ENCODE peak calls at places on chromosomes 13 and 19, in five cellular contexts. One of them, this sample, is unnamed.

GRCh38 chr13:73715114-73715909 is 418.9 kb downstream of the KLF12 start:
- DNase-seq in PC-9: no peak
- DNase-seq in IMR-90: no peak
- DNase-seq in A673: no peak
- DNase-seq in fibroblast of pulmonary artery: no peak
- DNase-seq in this sample: no peak

GRCh38 chr13:42610623-42611022 is 36.7 kb downstream of the TNFSF11 start:
- DNase-seq in A673: no peak
- DNase-seq in PC-9: no peak
- DNase-seq in fibroblast of pulmonary artery: no peak
- DNase-seq in IMR-90: no peak
- DNase-seq in this sample: no peak

GRCh38 chr13:96771501-96772367 is 222.5 kb downstream of the OXGR1 start:
- DNase-seq in fibroblast of pulmonary artery: no peak
- DNase-seq in PC-9: no peak
- DNase-seq in A673: no peak
- DNase-seq in IMR-90: no peak
- DNase-seq in this sample: no peak

GRCh38 chr19:11549386-11549953 is 9.6 kb downstream of the ELOF1 start:
- DNase-seq in IMR-90: no peak
- DNase-seq in fibroblast of pulmonary artery: no peak
- DNase-seq in A673: no peak
- DNase-seq in PC-9: no peak
- DNase-seq in this sample: no peak

GRCh38 chr13:26656919-26657318 is 99.4 kb downstream of the WASF3 start:
- DNase-seq in PC-9: no peak
- DNase-seq in IMR-90: peak
- DNase-seq in A673: peak
- DNase-seq in fibroblast of pulmonary artery: peak
- DNase-seq in this sample: no peak

GRCh38 chr19:42515241-42515832 is 12.9 kb downstream of the CEACAM1 start:
- DNase-seq in PC-9: no peak
- DNase-seq in fibroblast of pulmonary artery: no peak
- DNase-seq in IMR-90: no peak
- DNase-seq in A673: no peak
- DNase-seq in this sample: no peak

GRCh38 chr13:98299243-98299953 is 122.3 kb upstream of the RNF113B start:
- DNase-seq in fibroblast of pulmonary artery: no peak
- DNase-seq in IMR-90: peak
- DNase-seq in PC-9: no peak
- DNase-seq in A673: no peak
- DNase-seq in this sample: no peak

GRCh38 chr19:28553005-28553404 is 659.9 kb downstream of the UQCRFS1 start:
- DNase-seq in fibroblast of pulmonary artery: no peak
- DNase-seq in IMR-90: no peak
- DNase-seq in A673: no peak
- DNase-seq in PC-9: no peak
- DNase-seq in this sample: no peak

GRCh38 chr13:102638741-102639140 is 42.0 kb downstream of the TPP2 start:
- DNase-seq in A673: no peak
- DNase-seq in PC-9: no peak
- DNase-seq in IMR-90: no peak
- DNase-seq in fibroblast of pulmonary artery: no peak
- DNase-seq in this sample: no peak

GRCh38 chr19:48330012-48330681 is 4.8 kb downstream of the EMP3 start:
- DNase-seq in PC-9: no peak
- DNase-seq in A673: no peak
- DNase-seq in IMR-90: no peak
- DNase-seq in fibroblast of pulmonary artery: no peak
- DNase-seq in this sample: no peak

GRCh38 chr19:58261968-58262921 is 16.5 kb upstream of the ZNF8 start:
- DNase-seq in A673: no peak
- DNase-seq in fibroblast of pulmonary artery: peak
- DNase-seq in PC-9: peak
- DNase-seq in IMR-90: no peak
- DNase-seq in this sample: no peak

GRCh38 chr19:8459520-8460260 is 14.9 kb downstream of the HNRNPM start:
- DNase-seq in A673: no peak
- DNase-seq in fibroblast of pulmonary artery: peak
- DNase-seq in PC-9: peak
- DNase-seq in IMR-90: peak
- DNase-seq in this sample: no peak

GRCh38 chr13:28680541-28680940 is 21.6 kb downstream of the POMP start:
- DNase-seq in fibroblast of pulmonary artery: no peak
- DNase-seq in IMR-90: no peak
- DNase-seq in PC-9: no peak
- DNase-seq in A673: no peak
- DNase-seq in this sample: no peak

GRCh38 chr19:10419646-10420443 is 493 bp upstream of the PDE4A start:
- DNase-seq in IMR-90: peak
- DNase-seq in PC-9: no peak
- DNase-seq in fibroblast of pulmonary artery: peak
- DNase-seq in A673: peak
- DNase-seq in this sample: peak

GRCh38 chr19:2164020-2164988 is 571 bp downstream of the DOT1L start:
- DNase-seq in fibroblast of pulmonary artery: no peak
- DNase-seq in IMR-90: no peak
- DNase-seq in PC-9: no peak
- DNase-seq in A673: peak
- DNase-seq in this sample: no peak

GRCh38 chr13:41383400-41383799 is 72.3 kb downstream of the NAA16 start:
- DNase-seq in A673: no peak
- DNase-seq in IMR-90: peak
- DNase-seq in PC-9: no peak
- DNase-seq in fibroblast of pulmonary artery: peak
- DNase-seq in this sample: no peak

GRCh38 chr19:43501661-43502418 is 2.7 kb downstream of the PHLDB3 start:
- DNase-seq in A673: no peak
- DNase-seq in IMR-90: no peak
- DNase-seq in PC-9: no peak
- DNase-seq in fibroblast of pulmonary artery: no peak
- DNase-seq in this sample: no peak

GRCh38 chr19:54654447-54655321 is 8.1 kb upstream of the LILRB4 start:
- DNase-seq in PC-9: no peak
- DNase-seq in IMR-90: no peak
- DNase-seq in fibroblast of pulmonary artery: no peak
- DNase-seq in A673: peak
- DNase-seq in this sample: no peak

GRCh38 chr19:5691205-5691929 is 1.3 kb downstream of the RPL36 start:
- DNase-seq in A673: peak
- DNase-seq in fibroblast of pulmonary artery: peak
- DNase-seq in IMR-90: peak
- DNase-seq in PC-9: no peak
- DNase-seq in this sample: no peak

GRCh38 chr19:16868423-16869130 is 20.2 kb upstream of the F2RL3 start:
- DNase-seq in fibroblast of pulmonary artery: no peak
- DNase-seq in IMR-90: no peak
- DNase-seq in A673: no peak
- DNase-seq in PC-9: no peak
- DNase-seq in this sample: no peak

GRCh38 chr13:39417131-39417530 is 185.9 kb downstream of the LHFPL6 start:
- DNase-seq in PC-9: no peak
- DNase-seq in IMR-90: no peak
- DNase-seq in fibroblast of pulmonary artery: peak
- DNase-seq in A673: peak
- DNase-seq in this sample: no peak

GRCh38 chr13:73514208-73514607 is 455.4 kb downstream of the KLF5 start:
- DNase-seq in A673: no peak
- DNase-seq in IMR-90: no peak
- DNase-seq in PC-9: no peak
- DNase-seq in fibroblast of pulmonary artery: no peak
- DNase-seq in this sample: no peak

GRCh38 chr19:49956113-49956491 is 4.9 kb downstream of the SIGLEC11 start:
- DNase-seq in A673: no peak
- DNase-seq in PC-9: no peak
- DNase-seq in IMR-90: no peak
- DNase-seq in fibroblast of pulmonary artery: no peak
- DNase-seq in this sample: no peak

GRCh38 chr13:81686877-81687276 is 1346.0 kb upstream of the SPRY2 start:
- DNase-seq in fibroblast of pulmonary artery: peak
- DNase-seq in IMR-90: no peak
- DNase-seq in PC-9: no peak
- DNase-seq in A673: peak
- DNase-seq in this sample: peak

GRCh38 chr13:54611400-54611799 is 1582.8 kb downstream of the OLFM4 start:
- DNase-seq in PC-9: no peak
- DNase-seq in A673: no peak
- DNase-seq in IMR-90: no peak
- DNase-seq in fibroblast of pulmonary artery: no peak
- DNase-seq in this sample: no peak

GRCh38 chr19:10270180-10270615 is 722 bp upstream of the ICAM1 start:
- DNase-seq in PC-9: no peak
- DNase-seq in IMR-90: no peak
- DNase-seq in fibroblast of pulmonary artery: peak
- DNase-seq in A673: no peak
- DNase-seq in this sample: no peak

GRCh38 chr19:1250374-1251232 is 2.2 kb downstream of the MIDN start:
- DNase-seq in fibroblast of pulmonary artery: peak
- DNase-seq in A673: peak
- DNase-seq in PC-9: no peak
- DNase-seq in IMR-90: peak
- DNase-seq in this sample: no peak

GRCh38 chr19:17183858-17184271 is 31.3 kb upstream of the USE1 start:
- DNase-seq in IMR-90: no peak
- DNase-seq in A673: no peak
- DNase-seq in PC-9: no peak
- DNase-seq in fibroblast of pulmonary artery: no peak
- DNase-seq in this sample: no peak

GRCh38 chr19:33745297-33745696 is 51.4 kb upstream of the KCTD15 start:
- DNase-seq in A673: no peak
- DNase-seq in fibroblast of pulmonary artery: no peak
- DNase-seq in PC-9: no peak
- DNase-seq in IMR-90: no peak
- DNase-seq in this sample: no peak

GRCh38 chr13:93147946-93148345 is 78.7 kb upstream of the GPC6 start:
- DNase-seq in fibroblast of pulmonary artery: no peak
- DNase-seq in PC-9: no peak
- DNase-seq in IMR-90: no peak
- DNase-seq in A673: no peak
- DNase-seq in this sample: no peak

GRCh38 chr19:46614114-46614701 is 10.7 kb downstream of the PTGIR start:
- DNase-seq in A673: peak
- DNase-seq in IMR-90: peak
- DNase-seq in PC-9: peak
- DNase-seq in fibroblast of pulmonary artery: peak
- DNase-seq in this sample: peak

GRCh38 chr19:17112700-17113099 is 37.1 kb downstream of the MYO9B start:
- DNase-seq in fibroblast of pulmonary artery: no peak
- DNase-seq in A673: no peak
- DNase-seq in IMR-90: no peak
- DNase-seq in PC-9: no peak
- DNase-seq in this sample: no peak

GRCh38 chr19:15195987-15196682 is 4.7 kb downstream of the NOTCH3 start:
- DNase-seq in IMR-90: no peak
- DNase-seq in PC-9: peak
- DNase-seq in A673: no peak
- DNase-seq in fibroblast of pulmonary artery: no peak
- DNase-seq in this sample: no peak

GRCh38 chr19:4350726-4351125 is 7.4 kb downstream of the MPND start:
- DNase-seq in IMR-90: no peak
- DNase-seq in PC-9: no peak
- DNase-seq in fibroblast of pulmonary artery: no peak
- DNase-seq in A673: no peak
- DNase-seq in this sample: no peak

GRCh38 chr19:37719111-37719926 is at the start of gene ZNF607:
- DNase-seq in fibroblast of pulmonary artery: peak
- DNase-seq in IMR-90: peak
- DNase-seq in PC-9: peak
- DNase-seq in A673: peak
- DNase-seq in this sample: peak

GRCh38 chr19:37719927-37720265 is 335 bp upstream of the ZNF607 start:
- DNase-seq in A673: no peak
- DNase-seq in fibroblast of pulmonary artery: no peak
- DNase-seq in PC-9: no peak
- DNase-seq in IMR-90: no peak
- DNase-seq in this sample: no peak

GRCh38 chr19:37716140-37716539 is 3.4 kb downstream of the ZNF607 start:
- DNase-seq in fibroblast of pulmonary artery: no peak
- DNase-seq in IMR-90: no peak
- DNase-seq in A673: no peak
- DNase-seq in PC-9: no peak
- DNase-seq in this sample: no peak

GRCh38 chr19:37718357-37718756 is 1.2 kb downstream of the ZNF607 start:
- DNase-seq in IMR-90: no peak
- DNase-seq in A673: no peak
- DNase-seq in PC-9: no peak
- DNase-seq in fibroblast of pulmonary artery: no peak
- DNase-seq in this sample: no peak
- TF ChIP-seq CTCF in IMR-90: no peak
- TF ChIP-seq CTCF in A673: no peak
- TF ChIP-seq CTCF in PC-9: no peak
- TF ChIP-seq CTCF in fibroblast of pulmonary artery: no peak
- TF ChIP-seq CTCF in this sample: no peak

GRCh38 chr19:40721140-40721486 is 4.2 kb downstream of the ITPKC start:
- DNase-seq in IMR-90: no peak
- DNase-seq in A673: no peak
- DNase-seq in fibroblast of pulmonary artery: no peak
- DNase-seq in PC-9: no peak
- DNase-seq in this sample: no peak
- H3K4me3 ChIP-seq in IMR-90: no peak
- H3K4me3 ChIP-seq in A673: no peak
- H3K4me3 ChIP-seq in fibroblast of pulmonary artery: peak
- H3K4me3 ChIP-seq in PC-9: no peak
- H3K4me3 ChIP-seq in this sample: peak

DNA sequence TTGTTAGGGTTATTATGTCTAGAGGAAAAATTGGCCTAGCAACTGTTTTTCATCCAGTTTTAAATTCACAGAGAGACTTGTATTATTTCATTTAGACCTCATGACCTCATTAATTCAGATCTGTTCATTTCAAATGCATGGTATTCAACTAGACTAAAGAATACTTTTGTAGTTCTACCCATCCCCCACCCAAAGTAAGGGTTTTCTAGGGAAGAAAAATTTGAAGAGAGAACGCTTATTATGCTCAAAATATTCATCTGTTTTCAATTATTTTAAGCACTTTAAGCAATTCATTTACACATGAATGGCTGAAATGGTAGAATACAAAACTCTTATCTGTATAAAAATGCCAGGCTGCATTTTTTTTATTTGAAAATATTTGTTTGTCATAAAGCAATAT is 1781.8 kb upstream of the MIR17HG start:
- DNase-seq in IMR-90: no peak
- DNase-seq in A673: peak
- DNase-seq in PC-9: no peak
- DNase-seq in fibroblast of pulmonary artery: no peak
- DNase-seq in this sample: no peak
- TF ChIP-seq CTCF in IMR-90: no peak
- TF ChIP-seq CTCF in A673: no peak
- TF ChIP-seq CTCF in PC-9: no peak
- TF ChIP-seq CTCF in fibroblast of pulmonary artery: no peak
- TF ChIP-seq CTCF in this sample: no peak

DNA sequence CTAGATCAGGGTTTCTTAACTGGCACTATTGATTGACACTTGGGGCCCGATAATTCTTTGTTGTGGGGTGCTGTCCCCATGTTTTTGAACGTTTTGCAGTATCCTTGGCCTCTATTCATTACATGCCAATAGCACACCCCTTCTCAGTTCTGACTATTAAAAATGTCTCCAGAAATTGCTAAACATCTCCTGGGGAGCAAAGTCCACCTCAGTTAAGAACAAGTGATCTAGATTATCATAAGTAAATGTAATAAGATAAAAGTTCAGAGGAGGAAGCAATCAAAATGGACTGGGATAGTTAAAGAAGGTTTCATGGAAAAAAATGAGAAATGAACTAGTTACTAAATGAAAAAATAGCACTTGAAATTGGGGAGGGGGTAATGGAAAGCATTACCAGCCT is 98.1 kb upstream of the MIR17HG start:
- DNase-seq in IMR-90: no peak
- DNase-seq in fibroblast of pulmonary artery: no peak
- DNase-seq in PC-9: no peak
- DNase-seq in A673: no peak
- DNase-seq in this sample: no peak
- H3K4me3 ChIP-seq in IMR-90: no peak
- H3K4me3 ChIP-seq in fibroblast of pulmonary artery: no peak
- H3K4me3 ChIP-seq in PC-9: no peak
- H3K4me3 ChIP-seq in A673: no peak
- H3K4me3 ChIP-seq in this sample: no peak